ENCODE peak calls at places on chromosome 18, in six cellular contexts. Y is T-helper 2 cell, S is cardiac septum, C is NCI-H1092 treated with DMSO at 0.1 percent for 48 hours, M is glomerular endothelial cell, O is uterus. P is an unnamed sample.

GRCh38 chr18:2981212-2981728 is 31.7 kb downstream of the LPIN2 start:
- DNase-seq in Y (no peak), S (no peak), M (peak; percentile 88), O (no peak), C (no peak), P (no peak)

GRCh38 chr18:77305676-77306075 is 56.0 kb downstream of the GALR1 start:
- DNase-seq in S (no peak), C (no peak), M (no peak), Y (no peak), O (no peak), P (no peak)

GRCh38 chr18:60895181-60895580 is 438.0 kb upstream of the CDH20 start:
- DNase-seq in S (no peak), Y (no peak), C (no peak), M (no peak), O (no peak), P (no peak)

GRCh38 chr18:56576826-56577573 is 61.4 kb downstream of the TXNL1 start:
- DNase-seq in O (no peak), M (no peak), Y (no peak), S (peak; percentile 78), C (no peak), P (no peak)

GRCh38 chr18:48813833-48814489 is 136.8 kb downstream of the SMAD7 start:
- DNase-seq in O (peak; percentile 11), C (no peak), Y (no peak), S (peak; percentile 24), M (no peak), P (peak; percentile 27)

GRCh38 chr18:22980394-22980793 is 47.3 kb downstream of the RBBP8 start:
- DNase-seq in O (no peak), S (no peak), M (no peak), Y (no peak), C (no peak), P (no peak)

GRCh38 chr18:23683671-23684070 is 5.6 kb upstream of the LAMA3 start:
- DNase-seq in Y (no peak), C (no peak), O (no peak), S (no peak), M (no peak), P (no peak)

GRCh38 chr18:47749195-47749973 is 181.1 kb downstream of the SMAD2 start:
- DNase-seq in M (no peak), S (peak; percentile 88), O (peak; percentile 49), Y (peak; percentile 70), C (peak; percentile 70), P (no peak)

GRCh38 chr18:48872234-48873145 is 78.3 kb downstream of the SMAD7 start:
- DNase-seq in Y (no peak), M (no peak), S (no peak), C (peak; percentile 51), O (no peak), P (no peak)

GRCh38 chr18:55488473-55488872 is 99.5 kb downstream of the TCF4 start:
- DNase-seq in O (no peak), M (no peak), S (no peak), C (peak; percentile 64), Y (no peak), P (no peak)

GRCh38 chr18:36066001-36066400 is 1.4 kb downstream of the RPRD1A start:
- DNase-seq in C (no peak), Y (no peak), O (no peak), M (no peak), S (no peak), P (no peak)

GRCh38 chr18:5568416-5568815 is 24.6 kb upstream of the EPB41L3 start:
- DNase-seq in Y (no peak), O (no peak), S (no peak), C (no peak), M (no peak), P (no peak)

GRCh38 chr18:12291690-12292089 is 16.4 kb upstream of the TUBB6 start:
- DNase-seq in C (no peak), M (no peak), S (peak; percentile 58), Y (no peak), O (no peak), P (no peak)

GRCh38 chr18:499351-500229 is 911 bp downstream of the COLEC12 start:
- DNase-seq in M (no peak), O (peak; percentile 34), S (no peak), Y (no peak), C (no peak), P (no peak)

GRCh38 chr18:71036783-71037182 is 747.9 kb downstream of the SOCS6 start:
- DNase-seq in O (no peak), C (no peak), M (peak; percentile 93), S (no peak), Y (no peak), P (no peak)

GRCh38 chr18:36862182-36862581 is 33.3 kb downstream of the KIAA1328 start:
- DNase-seq in O (no peak), Y (no peak), M (no peak), S (no peak), C (no peak), P (no peak)

GRCh38 chr18:27223570-27224340 is 38.6 kb upstream of the CHST9 start:
- DNase-seq in C (no peak), S (no peak), O (no peak), Y (no peak), M (no peak), P (no peak)

GRCh38 chr18:9918016-9918680 is 4.3 kb downstream of the VAPA start:
- DNase-seq in C (no peak), M (peak; percentile 71), O (no peak), S (no peak), Y (no peak), P (no peak)

GRCh38 chr18:55321268-55322175 is 266.5 kb downstream of the TCF4 start:
- DNase-seq in Y (no peak), M (no peak), S (peak; percentile 95), O (peak; percentile 92), C (peak; percentile 95), P (no peak)

GRCh38 chr18:74654637-74655036 is 57.0 kb downstream of the ZNF407 start:
- DNase-seq in S (no peak), M (no peak), O (no peak), C (peak; percentile 78), Y (no peak), P (no peak)

GRCh38 chr18:34128436-34128835 is 96.3 kb downstream of the NOL4 start:
- DNase-seq in C (no peak), O (no peak), Y (no peak), M (no peak), S (no peak), P (no peak)

GRCh38 chr18:59459352-59460059 is 100.4 kb upstream of the LMAN1 start:
- DNase-seq in O (no peak), M (no peak), S (no peak), Y (no peak), C (peak; percentile 63), P (no peak)

GRCh38 chr18:49677762-49678398 is 116.0 kb downstream of the LIPG start:
- DNase-seq in O (no peak), C (no peak), S (no peak), M (no peak), Y (no peak), P (no peak)

GRCh38 chr18:9782073-9782857 is 74.2 kb downstream of the RAB31 start:
- DNase-seq in C (no peak), O (peak; percentile 31), M (no peak), Y (no peak), S (no peak), P (no peak)